ENCODE peak calls at places on chromosome 5, in four cellular contexts. V, F, J and D are unnamed samples.

GRCh38 chr5:165616550-165617430 is 2111.4 kb downstream of the MAT2B start:
- DNase-seq in F (peak; percentile 62), V (no peak), J (peak; percentile 61), D (peak; percentile 72)

GRCh38 chr5:89199306-89199705 is 316.3 kb upstream of the MEF2C start:
- DNase-seq in F (no peak), J (no peak), V (no peak), D (no peak)

GRCh38 chr5:19910131-19910530 is 77.9 kb downstream of the CDH18 start:
- DNase-seq in F (no peak), V (no peak), J (no peak), D (no peak)

GRCh38 chr5:65809817-65810531 is 88.0 kb downstream of the NLN start:
- DNase-seq in F (peak; percentile 62), V (no peak), J (no peak), D (no peak)

GRCh38 chr5:149356391-149356790 is 1.5 kb upstream of the PCYOX1L start:
- DNase-seq in V (no peak), J (no peak), F (no peak), D (no peak)

GRCh38 chr5:83133797-83134196 is 56.5 kb downstream of the XRCC4 start:
- DNase-seq in F (no peak), J (no peak), V (no peak), D (no peak)

GRCh38 chr5:75690669-75691068 is 26.6 kb downstream of the POC5 start:
- DNase-seq in V (no peak), F (peak; percentile 21), J (no peak), D (no peak)

GRCh38 chr5:142680605-142681259 is 5.2 kb downstream of the FGF1 start:
- DNase-seq in J (peak; percentile 70), F (peak; percentile 76), V (no peak), D (peak; percentile 36)

GRCh38 chr5:16819522-16820167 is 116.4 kb downstream of the MYO10 start:
- DNase-seq in V (no peak), F (peak; percentile 86), J (no peak), D (peak; percentile 80)

GRCh38 chr5:14830210-14831005 is 41.2 kb downstream of the ANKH start:
- DNase-seq in V (no peak), J (no peak), F (no peak), D (no peak)

GRCh38 chr5:115501457-115501856 is 43.1 kb downstream of the FEM1C start:
- DNase-seq in V (no peak), J (no peak), F (no peak), D (no peak)

GRCh38 chr5:17398866-17399835 is 98.9 kb upstream of the TAF11L2 start:
- DNase-seq in F (no peak), V (no peak), J (no peak), D (no peak)

GRCh38 chr5:113569396-113569795 is 55.9 kb downstream of the YTHDC2 start:
- DNase-seq in F (no peak), J (no peak), V (no peak), D (no peak)

GRCh38 chr5:126461838-126462237 is 38.6 kb downstream of the GRAMD2B start:
- DNase-seq in V (no peak), J (no peak), F (no peak), D (no peak)

GRCh38 chr5:103804714-103805113 is 242.1 kb upstream of the NUDT12 start:
- DNase-seq in F (peak; percentile 4), V (no peak), J (peak; percentile 11), D (no peak)

GRCh38 chr5:155700333-155700732 is 626.6 kb upstream of the SGCD start:
- DNase-seq in J (peak; percentile 69), F (no peak), V (no peak), D (no peak)

GRCh38 chr5:18807256-18808193 is 1173.3 kb downstream of the TAF11L14 start:
- DNase-seq in J (no peak), V (no peak), F (no peak), D (no peak)

GRCh38 chr5:128632264-128632663 is 94.2 kb upstream of the FBN2 start:
- DNase-seq in J (peak; percentile 82), F (no peak), V (no peak), D (no peak)

GRCh38 chr5:164206196-164206595 is 700.8 kb downstream of the MAT2B start:
- DNase-seq in J (no peak), F (no peak), V (no peak), D (no peak)

GRCh38 chr5:78908173-78908901 is 76.8 kb downstream of the ARSB start:
- DNase-seq in J (peak; percentile 90), V (peak; percentile 49), F (peak; percentile 91), D (peak; percentile 70)

GRCh38 chr5:53381-54174 is 38.4 kb upstream of the PLEKHG4B start:
- DNase-seq in F (peak; percentile 8), J (peak; percentile 86), V (peak; percentile 87), D (peak; percentile 19)

GRCh38 chr5:179241175-179241574 is 104.1 kb downstream of the ADAMTS2 start:
- DNase-seq in F (no peak), V (no peak), J (no peak), D (no peak)

GRCh38 chr5:55994502-55994997 is at the start of gene IL6ST:
- DNase-seq in V (no peak), F (peak; percentile 93), J (peak; percentile 85), D (peak; percentile 96)

GRCh38 chr5:38613992-38614836 is 57.8 kb upstream of the LIFR start:
- DNase-seq in V (no peak), J (no peak), F (no peak), D (no peak)

GRCh38 chr5:42912184-42912766 is 100.6 kb upstream of the SELENOP start:
- DNase-seq in V (no peak), F (peak; percentile 72), J (peak; percentile 36), D (peak; percentile 61)

GRCh38 chr5:172705576-172706084 is 64.6 kb downstream of the NEURL1B start:
- DNase-seq in J (no peak), V (no peak), F (peak; percentile 66), D (no peak)

GRCh38 chr5:172710695-172711094 is 60.3 kb downstream of the DUSP1 start:
- DNase-seq in F (no peak), V (no peak), J (no peak), D (no peak)

GRCh38 chr5:172706796-172707195 is 64.2 kb downstream of the DUSP1 start:
- DNase-seq in J (no peak), V (no peak), F (no peak), D (no peak)

GRCh38 chr5:172708183-172708505 is 62.9 kb downstream of the DUSP1 start:
- DNase-seq in V (no peak), J (no peak), F (no peak), D (no peak)

DNA sequence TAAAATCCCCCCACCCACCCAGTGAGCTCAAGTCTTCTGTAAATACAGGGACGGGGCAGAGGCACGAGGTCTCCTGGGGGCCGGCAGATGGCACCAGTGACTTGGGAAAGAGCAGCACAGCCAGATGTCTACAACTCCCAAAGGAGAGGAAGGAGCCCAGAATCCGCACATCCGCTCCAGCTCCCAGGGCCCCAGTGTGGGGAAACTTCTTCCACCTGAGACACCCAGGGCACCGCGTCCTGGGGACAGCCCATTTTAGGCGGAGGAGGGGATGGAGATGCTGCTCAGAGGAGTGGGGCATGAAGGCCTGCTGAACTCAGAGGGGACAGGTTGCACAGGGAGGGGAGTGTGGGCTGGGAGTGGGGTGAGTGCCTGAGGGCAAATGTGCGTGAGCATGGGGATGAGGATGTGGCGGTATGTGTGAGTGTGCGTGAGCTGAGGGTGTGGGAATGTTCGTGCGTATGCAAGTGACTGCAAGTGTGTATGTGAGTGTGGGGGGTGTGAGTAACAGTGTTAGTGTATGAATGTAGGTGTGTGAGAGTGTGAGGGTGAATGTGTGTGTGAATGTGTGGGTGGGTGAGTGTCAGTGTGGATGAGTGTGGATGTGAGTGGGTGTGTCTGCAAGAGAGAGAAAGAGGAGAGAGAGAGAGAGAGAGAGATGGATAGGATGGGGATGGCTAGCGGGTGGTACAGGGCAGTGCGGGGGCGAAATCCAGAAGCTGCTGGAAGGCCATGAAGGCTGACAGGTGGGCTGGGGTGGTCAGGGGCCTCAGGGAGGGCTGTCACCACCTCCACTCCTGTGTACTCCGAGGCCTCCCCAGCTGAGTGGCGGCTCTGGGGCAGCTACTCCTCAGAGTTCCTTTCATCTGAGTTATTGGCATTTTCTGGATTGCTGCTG is 63.5 kb downstream of the DUSP1 start:
- DNase-seq in V (no peak), F (peak; percentile 76), J (peak; percentile 81), D (peak; percentile 81)
- H3K23ac ChIP-seq in V (peak overlapping the region; percentile 90), F (no peak overlapping the region), J (no peak overlapping the region), D (no peak overlapping the region)

GRCh38 chr5:177412603-177413233 is 3.4 kb upstream of the F12 start:
- DNase-seq in V (no peak), F (no peak), J (no peak), D (no peak)
- H3K23ac ChIP-seq in V (no peak overlapping the region), F (no peak overlapping the region), J (no peak overlapping the region), D (no peak overlapping the region)

GRCh38 chr5:140296289-140296688 is 6.6 kb downstream of the PFDN1 start:
- DNase-seq in J (peak; percentile 53), V (no peak), F (no peak), D (no peak)

GRCh38 chr5:140293091-140293996 is 9.6 kb downstream of the PFDN1 start:
- DNase-seq in J (no peak), V (no peak), F (peak; percentile 57), D (peak; percentile 59)

GRCh38 chr5:140294753-140295152 is 8.1 kb downstream of the PFDN1 start:
- DNase-seq in F (no peak), J (no peak), V (no peak), D (no peak)

GRCh38 chr5:140297283-140297682 is 5.6 kb downstream of the PFDN1 start:
- DNase-seq in V (no peak), J (no peak), F (no peak), D (no peak)

DNA sequence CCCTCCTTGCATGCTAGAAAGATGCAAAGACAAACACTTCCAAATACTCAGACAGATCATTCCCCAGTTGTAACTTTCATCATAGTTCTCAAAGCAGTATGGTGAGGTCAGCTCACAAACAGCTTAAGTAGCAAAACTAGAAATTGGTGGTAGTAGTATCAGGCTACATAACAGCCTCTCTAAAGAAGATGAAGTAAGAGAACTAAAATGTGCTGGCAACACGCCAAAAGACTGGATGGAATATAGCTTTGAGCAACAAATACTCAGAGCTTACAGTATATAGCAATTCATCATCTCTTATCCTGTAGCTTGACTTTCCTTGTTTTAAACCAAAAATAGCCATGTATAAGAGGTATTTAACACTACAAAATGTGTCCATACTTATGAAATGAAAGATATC is 7.5 kb downstream of the PFDN1 start:
- DNase-seq in V (no peak), J (peak; percentile 57), F (peak; percentile 99), D (peak; percentile 94)
- H3K23ac ChIP-seq in V (no peak overlapping the region), J (no peak overlapping the region), F (no peak overlapping the region), D (no peak overlapping the region)

DNA sequence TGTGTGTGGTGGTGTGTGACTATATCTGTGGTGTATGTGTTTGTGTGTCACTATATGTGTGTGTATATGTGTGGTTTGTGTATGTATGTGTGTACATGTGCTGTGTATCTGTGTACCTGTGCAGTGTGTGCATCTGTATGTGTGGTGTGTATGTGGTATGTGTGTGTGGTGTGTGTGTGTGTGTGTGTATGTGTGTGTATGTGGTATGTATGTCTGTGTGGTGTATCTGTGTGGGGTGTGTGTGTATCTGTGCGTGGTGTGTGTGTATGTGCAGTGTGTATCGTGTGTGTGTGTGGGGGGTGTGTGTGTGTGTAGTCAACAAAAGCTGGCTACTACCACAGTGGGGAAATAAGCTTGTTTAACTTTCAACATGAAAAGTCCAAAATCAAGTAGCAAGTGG is 31.6 kb upstream of the TENT4A start:
- DNase-seq in F (no peak), J (no peak), V (no peak), D (no peak)
- H3K23ac ChIP-seq in F (no peak overlapping the region), J (no peak overlapping the region), V (no peak overlapping the region), D (no peak overlapping the region)